ENCODE peak calls at places on chromosome 1, in six cellular contexts. I is PC-3, N is fibroblast of the aortic adventitia, G is astrocyte of the spinal cord, X is GM06990, S is GM13976. C is an unnamed sample.
A peak's percentile ranks its signal among the peaks of the same experiment; 100 is the strongest.

GRCh38 chr1:223443397-223443796 is 50.2 kb downstream of the CCDC185 start:
- DNase-seq in G (no peak), X (no peak), I (no peak), S (no peak), N (no peak), C (no peak)

GRCh38 chr1:156276966-156277381 is 5.7 kb downstream of the SMG5 start:
- DNase-seq in G (no peak), S (no peak), N (no peak), X (no peak), I (no peak), C (no peak)

GRCh38 chr1:24955161-24955560 is 25.1 kb upstream of the RUNX3 start:
- DNase-seq in X (no peak), N (peak; percentile 8), S (peak; percentile 66), I (peak; percentile 81), G (peak; percentile 62), C (peak; percentile 60)

GRCh38 chr1:172746091-172746949 is 87.4 kb downstream of the FASLG start:
- DNase-seq in G (peak; percentile 99), I (peak; percentile 100), S (peak; percentile 52), N (peak; percentile 96), X (peak; percentile 60), C (peak; percentile 62)

GRCh38 chr1:221880182-221880581 is 138.3 kb upstream of the DUSP10 start:
- DNase-seq in X (no peak), N (peak; percentile 34), G (no peak), S (no peak), I (peak; percentile 61), C (no peak)

GRCh38 chr1:9121891-9122409 is 7.0 kb downstream of the GPR157 start:
- DNase-seq in G (no peak), S (peak; percentile 80), N (no peak), X (peak; percentile 54), I (no peak), C (peak; percentile 77)

GRCh38 chr1:229027622-229028182 is 243.2 kb upstream of the RAB4A start:
- DNase-seq in G (no peak), S (no peak), I (peak; percentile 20), X (no peak), N (peak; percentile 12), C (no peak)

GRCh38 chr1:25645641-25646400 is 29.2 kb downstream of the MAN1C1 start:
- DNase-seq in X (no peak), I (no peak), S (no peak), N (no peak), G (no peak), C (no peak)

GRCh38 chr1:16095447-16095846 is 22.0 kb upstream of the FAM131C start:
- DNase-seq in N (no peak), I (no peak), X (no peak), S (no peak), G (no peak), C (no peak)

GRCh38 chr1:232201024-232201423 is 428.9 kb downstream of the SIPA1L2 start:
- DNase-seq in G (no peak), X (no peak), I (no peak), S (no peak), N (no peak), C (no peak)

GRCh38 chr1:54490361-54491248 is 57.4 kb upstream of the ACOT11 start:
- DNase-seq in I (no peak), G (no peak), S (no peak), N (no peak), X (no peak), C (no peak)

GRCh38 chr1:238710697-238711096 is 675.7 kb upstream of the CHRM3 start:
- DNase-seq in I (peak; percentile 20), S (no peak), N (no peak), X (no peak), G (no peak), C (no peak)

GRCh38 chr1:16260814-16261213 is 23.8 kb upstream of the CPLANE2 start:
- DNase-seq in G (peak; percentile 58), I (peak; percentile 17), X (no peak), S (no peak), N (peak; percentile 39), C (no peak)

GRCh38 chr1:38997034-38997900 is 6.2 kb downstream of the AKIRIN1 start:
- DNase-seq in S (no peak), G (no peak), X (no peak), N (no peak), I (no peak), C (no peak)

GRCh38 chr1:203274603-203275381 is 30.5 kb upstream of the BTG2 start:
- DNase-seq in S (no peak), G (no peak), I (no peak), N (peak; percentile 31), X (no peak), C (no peak)

GRCh38 chr1:37474051-37474696 is at the start of gene ZC3H12A:
- DNase-seq in X (peak; percentile 97), G (peak; percentile 87), S (peak; percentile 100), I (peak; percentile 95), N (peak; percentile 82), C (peak; percentile 100)

GRCh38 chr1:37472994-37473393 is 1.4 kb upstream of the ZC3H12A start:
- DNase-seq in X (no peak), I (peak; percentile 35), S (no peak), G (no peak), N (no peak), C (no peak)

GRCh38 chr1:37474697-37475379 is 458 bp downstream of the ZC3H12A start:
- DNase-seq in I (peak; percentile 18), S (peak; percentile 30), G (peak; percentile 24), X (no peak), N (peak; percentile 34), C (no peak)

GRCh38 chr1:37472281-37472680 is 2.1 kb upstream of the ZC3H12A start:
- DNase-seq in S (no peak), N (no peak), X (no peak), I (no peak), G (no peak), C (no peak)

DNA sequence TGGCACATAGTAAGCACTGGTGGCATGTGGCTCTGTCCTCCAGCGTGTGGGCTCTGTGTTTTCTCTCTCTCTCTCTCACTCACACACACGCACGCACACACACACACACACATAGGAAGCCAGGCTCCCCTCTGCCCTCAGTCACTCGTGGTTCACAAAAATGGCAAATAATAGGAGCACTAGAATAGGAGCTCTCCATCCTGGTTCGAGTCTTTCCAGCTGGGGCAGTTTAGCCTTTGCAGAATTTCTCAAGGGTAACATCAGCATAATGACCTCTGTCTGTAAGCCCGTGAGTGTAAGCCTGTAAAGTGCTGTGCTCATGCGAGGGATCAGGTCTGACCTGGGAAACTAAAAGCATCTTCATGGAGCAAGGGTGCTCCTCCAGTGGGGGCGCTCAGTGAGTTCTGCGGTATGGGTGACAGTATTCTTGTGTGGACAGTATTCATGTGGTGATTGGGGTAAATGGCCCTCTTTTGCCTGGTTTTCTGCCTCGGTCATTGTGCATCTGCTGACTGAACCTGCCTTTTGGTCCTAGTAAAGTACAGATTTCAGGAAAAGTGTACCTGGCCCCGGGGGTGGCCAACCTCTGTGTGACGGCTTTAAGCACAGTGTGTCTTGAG is 839 bp upstream of the ZC3H12A start:
- DNase-seq in G (peak; percentile 39), S (peak; percentile 40), I (peak; percentile 31), X (no peak), N (peak; percentile 45), C (no peak)
- TF ChIP-seq CTCF in G (no peak), S (no peak), I (peak; percentile 31), X (peak; percentile 9), N (peak; percentile 5), C (no peak)

DNA sequence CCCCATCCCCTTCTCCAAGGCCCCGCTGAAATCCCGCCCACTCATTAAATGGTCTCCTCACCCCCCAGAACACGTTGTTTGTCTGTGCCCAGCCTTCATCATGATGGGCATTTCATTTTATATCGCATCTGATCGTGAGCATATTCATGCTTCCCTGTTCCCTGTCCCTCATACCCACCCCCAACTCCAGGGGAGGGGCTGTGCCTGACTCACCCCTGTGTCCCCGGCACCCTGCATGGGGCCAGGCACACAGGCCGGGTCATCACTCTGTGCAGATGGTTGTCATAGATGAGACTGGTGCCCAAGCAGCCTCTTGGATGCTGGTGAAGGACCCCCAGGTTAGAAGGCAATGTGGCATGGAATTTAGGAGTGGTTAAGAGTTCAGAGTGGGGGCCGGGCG is 11.0 kb downstream of the CAMK2N1 start:
- DNase-seq in G (no peak), S (no peak), I (no peak), X (no peak), N (no peak), C (no peak)
- TF ChIP-seq CTCF in G (no peak), S (no peak), I (no peak), X (no peak), N (no peak), C (no peak)

DNA sequence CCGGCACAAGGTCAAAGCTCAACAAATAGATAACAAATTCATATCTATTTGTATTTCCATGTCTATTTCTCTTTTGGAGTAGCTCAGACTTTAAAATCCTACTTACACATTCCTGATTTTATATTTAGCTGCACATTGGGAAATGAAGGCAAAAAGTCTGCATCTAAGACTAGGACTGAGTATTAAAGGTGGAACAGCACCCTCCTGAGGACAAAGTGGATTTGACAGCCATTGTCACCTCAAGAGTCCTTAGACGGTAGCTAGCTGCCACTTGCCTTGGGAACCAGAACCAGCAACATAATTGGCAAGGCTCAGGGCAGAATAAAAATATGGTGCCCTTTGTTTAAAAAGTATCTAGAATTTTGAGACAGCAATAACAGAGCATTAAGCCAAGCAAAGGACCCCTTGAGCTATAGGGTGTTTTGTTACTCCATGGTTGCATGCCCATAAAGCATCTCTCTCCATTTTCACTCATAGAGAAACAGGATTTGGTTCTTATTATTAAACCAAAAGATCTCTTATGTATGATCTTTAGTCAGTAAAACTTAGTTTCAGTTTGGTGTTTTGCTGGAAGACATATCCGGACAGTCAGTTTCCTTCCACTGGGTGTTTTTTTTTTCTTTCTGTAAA is 30.0 kb upstream of the SGIP1 start:
- DNase-seq in X (peak; percentile 9), S (peak; percentile 35), G (peak; percentile 69), N (peak; percentile 83), I (peak; percentile 85), C (peak; percentile 26)
- TF ChIP-seq CTCF in X (peak; percentile 63), S (peak; percentile 62), G (peak; percentile 75), N (peak; percentile 71), I (peak; percentile 88), C (peak; percentile 63)

GRCh38 chr1:35769759-35770446 is at the start of gene CLSPN:
- DNase-seq in N (peak; percentile 92), X (peak; percentile 96), G (peak; percentile 96), S (peak; percentile 99), I (peak; percentile 94), C (peak; percentile 98)

GRCh38 chr1:35768350-35769187 is 1.2 kb downstream of the CLSPN start:
- DNase-seq in X (no peak), N (peak; percentile 7), S (peak; percentile 36), I (no peak), G (peak; percentile 12), C (no peak)

GRCh38 chr1:35773711-35774110 is 3.9 kb upstream of the CLSPN start:
- DNase-seq in N (no peak), G (no peak), I (no peak), S (no peak), X (no peak), C (no peak)

GRCh38 chr1:35764283-35764682 is 5.5 kb downstream of the CLSPN start:
- DNase-seq in G (no peak), X (no peak), S (no peak), I (no peak), N (no peak), C (no peak)

DNA sequence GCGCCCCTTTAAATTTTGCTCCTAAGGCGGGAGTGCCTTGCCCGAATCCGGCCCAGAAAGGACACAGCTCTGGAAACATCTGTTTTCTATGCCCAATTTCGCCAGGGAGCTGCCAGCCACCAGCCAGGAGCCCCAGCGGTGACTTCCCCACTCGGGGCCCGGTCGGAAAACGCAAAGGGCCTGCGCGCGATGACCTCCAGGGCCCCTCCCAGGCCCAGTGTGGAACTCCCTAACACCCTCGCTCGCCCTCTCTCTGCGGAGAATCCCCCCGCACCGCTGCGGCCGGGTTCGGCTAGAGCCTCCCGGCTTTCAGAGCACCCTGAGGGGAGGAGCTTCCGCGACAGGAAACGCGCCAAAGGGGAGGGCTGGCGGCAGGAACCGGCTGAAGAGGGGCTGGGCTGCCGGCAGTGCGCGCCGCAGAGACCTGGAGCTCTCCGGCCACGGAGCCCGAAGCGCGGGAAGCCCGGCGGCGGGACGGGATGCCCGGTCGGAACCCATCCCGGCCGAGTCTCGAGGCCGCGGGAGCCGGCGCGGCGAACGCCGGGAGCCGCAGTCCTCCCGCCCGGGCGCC is 505 bp downstream of the CLSPN start:
- DNase-seq in X (peak; percentile 92), S (peak; percentile 96), G (peak; percentile 88), N (peak; percentile 76), I (peak; percentile 87), C (peak; percentile 93)
- TF ChIP-seq CTCF in X (peak; percentile 10), S (peak; percentile 16), G (peak; percentile 5), N (peak; percentile 32), I (no peak), C (no peak)

C was measured in GM20000.